ENCODE peak calls at places on chromosomes 13 and 19, in four cellular contexts. L is HepG2, I is K562, K is H1. R is an unnamed sample.
A peak's percentile ranks its signal among the peaks of the same experiment; 100 is the strongest.

GRCh38 chr13:111043575-111043982 is 71.5 kb upstream of the ARHGEF7 start:
- DNase-seq in L (no peak), I (peak; percentile 24), K (no peak), R (no peak)

GRCh38 chr13:23960566-23961156 is 63.4 kb upstream of the C1QTNF9B start:
- DNase-seq in L (peak; percentile 30), I (no peak), K (no peak), R (no peak)

GRCh38 chr19:13841339-13842293 is 35.3 kb upstream of the NANOS3 start:
- DNase-seq in L (no peak), I (no peak), K (no peak), R (no peak)

GRCh38 chr19:1000591-1001537 is 645 bp downstream of the GRIN3B start:
- DNase-seq in L (no peak), I (no peak), K (no peak), R (no peak)

GRCh38 chr13:106443625-106444024 is 91.8 kb downstream of the EFNB2 start:
- DNase-seq in L (no peak), I (no peak), K (no peak), R (no peak)

GRCh38 chr13:60716296-60716695 is 319.3 kb downstream of the TDRD3 start:
- DNase-seq in L (no peak), I (no peak), K (no peak), R (no peak)

GRCh38 chr19:6425732-6426686 is 1.4 kb upstream of the KHSRP start:
- DNase-seq in L (peak; percentile 60), I (no peak), K (no peak), R (no peak)

GRCh38 chr19:17862711-17863519 is 3.2 kb downstream of the RPL18A start:
- DNase-seq in L (no peak), I (peak; percentile 3), K (no peak), R (no peak)

GRCh38 chr19:4985551-4985991 is 16.7 kb downstream of the KDM4B start:
- DNase-seq in L (no peak), I (no peak), K (no peak), R (no peak)

GRCh38 chr19:42175952-42176648 is 41.4 kb downstream of the DEDD2 start:
- DNase-seq in L (no peak), I (no peak), K (no peak), R (no peak)

GRCh38 chr13:79776538-79776937 is 295.6 kb downstream of the NDFIP2 start:
- DNase-seq in L (no peak), I (no peak), K (no peak), R (no peak)

GRCh38 chr19:45947926-45948325 is 25.7 kb downstream of the NOVA2 start:
- DNase-seq in L (no peak), I (no peak), K (no peak), R (no peak)

GRCh38 chr19:8158411-8159074 is 9.2 kb upstream of the FBN3 start:
- DNase-seq in L (peak; percentile 87), I (peak; percentile 77), K (no peak), R (peak; percentile 57)

GRCh38 chr19:37519890-37520289 is 13.2 kb downstream of the ZNF793 start:
- DNase-seq in L (no peak), I (no peak), K (no peak), R (no peak)

GRCh38 chr19:9863759-9864158 is 28.6 kb downstream of the PIN1 start:
- DNase-seq in L (no peak), I (no peak), K (no peak), R (no peak)

GRCh38 chr19:39254539-39255345 is 6.1 kb upstream of the IFNL4 start:
- DNase-seq in L (no peak), I (peak; percentile 95), K (no peak), R (no peak)

GRCh38 chr13:45769072-45769471 is 67.0 kb downstream of the CBY2 start:
- DNase-seq in L (no peak), I (no peak), K (no peak), R (no peak)

GRCh38 chr19:58479303-58479702 is 3.2 kb downstream of the ZNF446 start:
- DNase-seq in L (no peak), I (no peak), K (no peak), R (no peak)

DNA sequence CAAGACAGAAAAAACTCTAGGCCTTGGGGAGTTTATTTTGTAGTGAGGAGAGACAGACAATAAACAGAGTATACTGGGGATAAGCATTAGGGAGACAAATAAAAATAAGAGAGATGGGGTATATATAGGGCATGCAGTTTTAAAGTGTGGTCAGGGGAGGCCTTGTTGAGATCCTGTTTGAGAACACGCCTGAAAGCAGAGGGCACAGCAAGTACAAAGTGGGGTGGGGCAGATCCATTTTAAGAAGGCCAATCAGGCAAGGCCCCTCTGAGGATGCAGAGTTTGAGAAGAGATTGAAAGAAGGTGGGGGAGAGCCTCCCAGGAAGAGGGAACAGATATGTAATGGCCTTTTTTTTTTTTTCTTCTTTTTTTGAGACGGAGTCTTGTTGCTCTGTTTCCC is 2.1 kb downstream of the PPP2R1A start:
- DNase-seq in L (no peak), I (no peak), K (no peak), R (no peak)
- TF ChIP-seq GABPA in L (no peak), I (no peak), K (no peak), R (no peak)

GRCh38 chr13:49367640-49368431 is 76.0 kb downstream of the CAB39L start:
- DNase-seq in L (no peak), I (no peak), K (no peak), R (no peak)
- TF ChIP-seq HDAC6 in L (no peak), I (no peak), K (no peak), R (no peak)

DNA sequence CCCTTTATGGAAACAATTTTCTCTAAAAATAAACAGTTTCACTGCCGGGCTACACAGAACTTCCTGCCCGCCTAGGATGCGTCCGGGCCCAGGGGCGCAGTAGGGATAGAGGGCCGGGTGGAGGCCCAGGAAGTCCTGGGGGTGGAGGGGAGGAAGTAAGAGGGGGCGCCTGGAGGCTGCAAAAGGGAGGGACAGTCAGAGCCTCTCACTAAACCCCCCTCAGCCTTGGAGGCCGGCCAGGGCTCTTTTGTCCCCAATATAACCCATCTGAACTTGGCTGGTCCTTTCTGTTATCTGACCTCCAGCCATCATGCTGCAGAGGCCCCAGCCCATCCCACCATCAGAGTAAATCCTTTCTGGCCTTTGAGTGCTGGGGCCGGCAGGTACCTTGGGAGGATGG is 2.2 kb downstream of the KANK2 start:
- DNase-seq in L (no peak), I (no peak), K (no peak), R (no peak)
- H3K36me3 ChIP-seq in L (peaks cover 14% of the 10 kb centered on the region), I (peaks cover 43% of the 10 kb centered on the region), K (peaks cover 5% of the 10 kb centered on the region), R (no peaks in the 10 kb centered on the region)

GRCh38 chr19:31908486-31909255 is 436.7 kb upstream of the ZNF507 start:
- DNase-seq in L (no peak), I (no peak), K (no peak), R (no peak)

GRCh38 chr19:31902821-31903220 is 442.6 kb upstream of the ZNF507 start:
- DNase-seq in L (no peak), I (no peak), K (no peak), R (no peak)

GRCh38 chr19:31911577-31911976 is 433.8 kb upstream of the ZNF507 start:
- DNase-seq in L (no peak), I (no peak), K (no peak), R (no peak)

GRCh38 chr19:31905980-31906948 is 439.1 kb upstream of the ZNF507 start:
- DNase-seq in L (no peak), I (no peak), K (no peak), R (no peak)
- TF ChIP-seq GABPA in L (no peak), I (peak; percentile 24), K (no peak), R (no peak)

GRCh38 chr13:112688560-112689497 is 1.0 kb upstream of the ATP11A start:
- DNase-seq in L (peak; percentile 24), I (no peak), K (no peak), R (no peak)

GRCh38 chr13:112686364-112686763 is 3.5 kb upstream of the ATP11A start:
- DNase-seq in L (no peak), I (no peak), K (no peak), R (no peak)

GRCh38 chr13:112687836-112688559 is 1.8 kb upstream of the ATP11A start:
- DNase-seq in L (no peak), I (no peak), K (no peak), R (no peak)

GRCh38 chr13:112685856-112686255 is 4.0 kb upstream of the ATP11A start:
- DNase-seq in L (no peak), I (no peak), K (no peak), R (no peak)

GRCh38 chr13:112686987-112687386 is 2.9 kb upstream of the ATP11A start:
- DNase-seq in L (no peak), I (no peak), K (no peak), R (no peak)
- TF ChIP-seq HDAC6 in L (no peak), I (no peak), K (no peak), R (no peak)

GRCh38 chr19:3664879-3665642 is 35.2 kb downstream of the PIP5K1C start:
- DNase-seq in L (no peak), I (no peak), K (no peak), R (no peak)
- H3K36me3 ChIP-seq in L (peaks cover 16% of the 10 kb centered on the region), I (peaks cover 61% of the 10 kb centered on the region), K (peaks cover 9% of the 10 kb centered on the region), R (peaks cover 4% of the 10 kb centered on the region)

GRCh38 chr19:55590621-55591020 is 8.7 kb downstream of the FIZ1 start:
- DNase-seq in L (no peak), I (peak; percentile 62), K (no peak), R (no peak)
- TF ChIP-seq GABPA in L (no peak), I (no peak), K (no peak), R (no peak)

GRCh38 chr19:54475706-54476105 is 2.6 kb upstream of the CDC42EP5 start:
- DNase-seq in L (no peak), I (peak; percentile 25), K (no peak), R (no peak)

GRCh38 chr19:54473983-54474382 is 887 bp upstream of the CDC42EP5 start:
- DNase-seq in L (no peak), I (no peak), K (no peak), R (no peak)

GRCh38 chr19:54470991-54471782 is 1.9 kb downstream of the CDC42EP5 start:
- DNase-seq in L (no peak), I (no peak), K (no peak), R (no peak)

GRCh38 chr19:54470276-54470887 is 2.7 kb downstream of the CDC42EP5 start:
- DNase-seq in L (no peak), I (no peak), K (no peak), R (no peak)

GRCh38 chr19:54473071-54473941 is at the start of gene CDC42EP5:
- DNase-seq in L (no peak), I (peak; percentile 53), K (no peak), R (no peak)
- TF ChIP-seq HDAC6 in L (no peak), I (no peak), K (no peak), R (no peak)

GRCh38 chr19:11171144-11171543 is 15.6 kb upstream of the SPC24 start:
- DNase-seq in L (no peak), I (no peak), K (no peak), R (no peak)
- H3K36me3 ChIP-seq in L (peaks cover 20% of the 10 kb centered on the region), I (peaks cover 62% of the 10 kb centered on the region), K (peaks cover 10% of the 10 kb centered on the region), R (no peaks in the 10 kb centered on the region)

DNA sequence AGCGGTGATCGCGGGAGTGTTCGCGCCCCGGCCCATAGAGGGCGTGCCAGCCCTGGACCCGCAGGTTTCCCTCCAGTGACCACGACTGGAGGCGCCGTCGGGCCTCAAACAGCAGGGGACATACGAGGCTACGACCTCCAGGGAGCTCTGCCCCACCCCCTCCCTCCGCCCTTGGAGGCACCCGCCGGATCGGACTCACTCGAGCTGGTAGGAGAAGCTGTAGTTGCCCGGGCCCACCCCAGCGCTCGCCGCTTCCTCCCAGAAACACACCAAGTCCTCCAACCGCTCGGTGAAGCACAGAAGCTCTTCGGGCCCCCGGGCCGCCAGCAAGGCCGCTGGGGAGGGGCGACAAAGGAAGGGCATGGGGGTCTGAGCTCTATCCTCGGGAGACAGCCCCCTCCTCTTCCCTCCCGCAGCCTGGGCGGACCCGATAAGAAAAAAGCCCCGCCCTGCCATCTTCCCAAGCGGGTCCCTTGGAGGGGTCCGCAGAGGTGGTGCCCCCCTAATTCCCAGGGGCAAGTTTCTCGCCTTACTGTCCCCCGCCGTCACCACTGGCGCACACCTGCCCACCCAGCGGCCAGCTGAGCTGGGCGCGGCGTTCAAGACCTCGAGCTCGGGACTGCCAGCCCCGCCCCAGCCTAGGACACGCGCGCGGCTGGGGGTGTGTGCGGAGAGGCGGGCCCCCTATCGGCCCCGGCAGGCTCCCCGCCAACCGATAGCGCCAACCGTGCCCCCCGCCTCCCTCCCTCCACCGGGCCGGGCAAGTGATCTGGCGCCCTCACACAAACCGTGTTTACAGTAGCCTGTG is 1.0 kb downstream of the EPOR start:
- DNase-seq in L (peak; percentile 70), I (peak; percentile 88), K (no peak), R (no peak)
- TF ChIP-seq GABPA in L (no peak), I (no peak), K (no peak), R (no peak)

R was measured in GM12878.